ENCODE peak calls at places on chromosome 3, in nine cellular contexts. A, Q, I, N, Z, Y, H, B and K are unnamed samples.

GRCh38 chr3:170714562-170715535 is 129.0 kb upstream of the SLC7A14 start:
- DNase-seq in N (peak; percentile 88), Q (no peak), I (no peak), Z (no peak), H (no peak), Y (no peak), A (no peak), B (no peak), K (no peak)

GRCh38 chr3:155282416-155283091 is 10.9 kb downstream of the STRIT1 start:
- DNase-seq in H (no peak), Q (no peak), I (no peak), A (no peak), N (peak; percentile 74), B (no peak), Y (no peak), Z (no peak), K (no peak)

GRCh38 chr3:42544492-42545283 is 37.1 kb downstream of the SEC22C start:
- DNase-seq in Y (peak; percentile 66), B (peak; percentile 57), I (peak; percentile 13), Z (peak; percentile 76), Q (no peak), A (no peak), N (no peak), H (no peak), K (no peak)

GRCh38 chr3:60403866-60404265 is 847.4 kb downstream of the FHIT start:
- DNase-seq in Y (no peak), Q (no peak), B (no peak), H (no peak), Z (no peak), A (no peak), I (no peak), N (peak; percentile 6), K (no peak)

GRCh38 chr3:31767920-31768319 is 213.1 kb downstream of the OSBPL10 start:
- DNase-seq in Y (no peak), Q (no peak), I (no peak), B (no peak), A (no peak), N (no peak), Z (no peak), H (no peak), K (no peak)

GRCh38 chr3:175620093-175620492 is 761.0 kb downstream of the NAALADL2 start:
- DNase-seq in B (no peak), N (no peak), Y (no peak), I (no peak), A (no peak), Q (no peak), Z (no peak), H (no peak), K (no peak)

GRCh38 chr3:104951426-104951825 is 415.3 kb upstream of the ALCAM start:
- DNase-seq in I (no peak), B (no peak), Y (no peak), Q (no peak), A (no peak), N (peak; percentile 38), H (no peak), Z (no peak), K (no peak)

GRCh38 chr3:96354742-96355141 is 459.7 kb upstream of the EPHA6 start:
- DNase-seq in I (no peak), H (no peak), Z (no peak), Y (no peak), B (no peak), Q (no peak), N (no peak), A (no peak), K (no peak)

GRCh38 chr3:39147711-39148115 is 5.7 kb downstream of the CSRNP1 start:
- DNase-seq in Y (peak; percentile 65), N (peak; percentile 55), H (no peak), I (no peak), Q (no peak), A (peak; percentile 90), B (peak; percentile 54), Z (no peak), K (peak; percentile 62)

GRCh38 chr3:32238027-32238815 is at the start of gene CMTM8:
- DNase-seq in I (peak; percentile 34), B (peak; percentile 56), H (no peak), Y (peak; percentile 76), A (peak; percentile 85), Z (peak; percentile 84), Q (no peak), N (no peak), K (peak; percentile 69)

GRCh38 chr3:10322355-10322715 is 1.4 kb upstream of the SEC13 start:
- DNase-seq in Q (no peak), I (no peak), A (no peak), Y (no peak), B (no peak), N (no peak), Z (no peak), H (peak; percentile 29), K (no peak)

GRCh38 chr3:186254676-186255665 is 107.1 kb downstream of the DGKG start:
- DNase-seq in N (no peak), I (no peak), Z (no peak), B (no peak), A (peak; percentile 83), Y (peak; percentile 14), H (no peak), Q (no peak), K (no peak)

GRCh38 chr3:99966657-99967420 is 147.5 kb downstream of the FILIP1L start:
- DNase-seq in I (peak; percentile 26), B (no peak), A (no peak), H (no peak), Z (no peak), Y (no peak), N (peak; percentile 68), Q (no peak), K (no peak)

GRCh38 chr3:68919000-68919399 is 13.3 kb downstream of the TAFA4 start:
- DNase-seq in Z (no peak), A (no peak), B (no peak), Q (no peak), N (peak; percentile 7), I (no peak), H (no peak), Y (no peak), K (no peak)

DNA sequence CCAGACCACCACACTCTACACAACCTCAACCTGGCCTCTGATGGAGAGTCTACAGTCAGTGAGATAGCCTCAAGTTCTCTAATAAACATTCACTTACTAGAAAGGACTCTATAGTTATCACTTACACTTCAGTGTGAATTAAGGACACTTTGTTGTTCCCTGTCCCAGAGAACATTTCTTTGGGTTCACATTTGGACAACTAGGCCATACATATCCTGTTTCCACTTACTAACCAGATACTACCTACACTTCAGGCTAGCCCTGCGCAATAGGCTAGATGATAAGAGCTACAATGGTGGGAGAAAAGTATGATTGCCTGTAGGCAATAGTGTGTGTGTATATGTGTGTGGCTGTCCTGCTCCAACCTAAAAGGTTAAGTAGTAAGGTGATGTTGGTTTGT is 72.7 kb downstream of the TP63 start:
- DNase-seq in Q (no peak), Z (no peak), H (no peak), B (no peak), Y (no peak), A (no peak), N (no peak), I (no peak), K (no peak)
- TF ChIP-seq POLR2A in Q (no peak), Z (no peak), H (no peak), B (no peak), Y (no peak), A (no peak), N (no peak), I (no peak), K (no peak)

DNA sequence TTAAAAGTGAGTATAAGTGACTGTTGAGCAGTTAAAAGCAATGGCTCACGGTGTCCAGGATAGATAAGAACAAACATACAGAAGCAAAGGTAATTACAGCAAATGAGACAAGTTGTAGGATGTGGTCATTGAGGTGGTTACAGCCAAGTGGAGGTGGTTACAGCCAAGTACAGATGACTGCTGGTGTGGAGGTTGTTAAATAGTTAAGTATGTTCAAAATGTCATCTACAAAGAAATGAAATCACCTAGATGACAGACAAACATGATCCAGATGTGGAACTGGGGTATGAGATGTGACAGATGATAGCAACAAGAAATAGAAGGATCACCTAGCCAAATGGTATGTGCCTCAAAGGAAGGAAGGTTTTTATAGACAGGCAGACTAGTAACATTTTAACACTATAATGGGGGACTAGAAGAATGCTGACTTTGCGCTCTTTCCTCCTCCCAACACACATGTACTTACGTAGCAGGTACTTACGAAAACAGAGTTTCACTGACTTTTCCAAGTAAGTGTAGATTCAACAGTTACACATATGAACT is 6.8 kb upstream of the ANKRD28 start:
- DNase-seq in A (no peak), Q (no peak), N (no peak), Y (no peak), Z (no peak), H (no peak), I (no peak), B (no peak), K (no peak)
- H3K4me1 ChIP-seq in A (no peaks in the 10 kb centered on the region), Q (peaks cover 4% of the 10 kb centered on the region), N (peaks cover 3% of the 10 kb centered on the region), Y (no peaks in the 10 kb centered on the region), Z (peaks cover 14% of the 10 kb centered on the region), H (peaks cover 14% of the 10 kb centered on the region), I (no peaks in the 10 kb centered on the region), B (peaks cover 30% of the 10 kb centered on the region), K (no peaks in the 10 kb centered on the region)

GRCh38 chr3:15528881-15529537 is 7.5 kb upstream of the COLQ start:
- DNase-seq in Q (no peak), H (no peak), Y (no peak), I (no peak), B (no peak), Z (no peak), N (no peak), A (no peak), K (no peak)

GRCh38 chr3:15531346-15531745 is 9.8 kb upstream of the COLQ start:
- DNase-seq in H (no peak), Y (no peak), I (no peak), B (no peak), N (no peak), Z (no peak), A (no peak), Q (no peak), K (no peak)

GRCh38 chr3:15523660-15524417 is 2.3 kb upstream of the COLQ start:
- DNase-seq in Q (no peak), A (no peak), H (no peak), N (peak; percentile 26), B (no peak), Y (no peak), I (no peak), Z (no peak), K (no peak)

GRCh38 chr3:15525790-15526189 is 4.3 kb upstream of the COLQ start:
- DNase-seq in B (no peak), A (no peak), Q (no peak), I (no peak), H (no peak), N (no peak), Y (no peak), Z (no peak), K (no peak)

DNA sequence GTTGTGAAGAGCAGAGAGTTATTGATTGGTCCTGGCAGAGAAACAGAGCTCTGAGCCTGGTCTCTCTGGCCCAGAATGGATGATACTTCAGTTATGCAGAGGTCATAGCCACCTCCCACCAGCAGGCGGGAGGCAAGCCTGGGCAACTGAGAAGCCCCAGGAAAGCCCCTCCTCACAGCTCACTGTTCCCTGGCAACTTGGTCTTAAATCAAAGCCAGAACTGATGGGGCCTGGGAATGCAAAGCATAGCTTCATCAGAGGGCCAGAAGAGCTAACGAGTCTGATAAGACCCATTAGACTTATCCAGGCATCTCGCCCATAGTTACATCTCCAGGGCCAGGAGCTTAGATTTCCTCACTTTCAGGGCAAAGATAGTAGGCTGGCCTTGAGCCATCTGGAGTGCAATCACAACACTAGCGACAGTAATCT is 5.5 kb upstream of the COLQ start:
- DNase-seq in Y (no peak), B (peak; percentile 18), Q (peak; percentile 49), I (peak; percentile 38), A (no peak), N (peak; percentile 30), Z (peak; percentile 34), H (no peak), K (no peak)
- TF ChIP-seq CTCF in Y (no peak), B (no peak), Q (no peak), I (no peak), A (no peak), N (no peak), Z (no peak), H (no peak), K (no peak)

GRCh38 chr3:4994823-4995499 is 15.7 kb downstream of the BHLHE40 start:
- DNase-seq in H (peak; percentile 94), Y (no peak), Z (peak; percentile 39), A (no peak), I (peak; percentile 61), Q (no peak), N (peak; percentile 92), B (peak; percentile 96), K (peak; percentile 76)
- TF ChIP-seq POLR2A in H (no peak), Y (no peak), Z (no peak), A (no peak), I (no peak), Q (no peak), N (peak; percentile 72), B (no peak), K (no peak)